ENCODE peak calls at places on chromosomes 3 and 15, in six cellular contexts. G is WTC11, A is left lung, N is mammary epithelial cell, W is astrocyte of the spinal cord, E is adrenal gland. R is an unnamed sample.

GRCh38 chr15:72118400-72118978 is at the start of gene SENP8:
- DNase-seq in W (no peak), G (no peak), N (no peak), A (no peak), E (no peak), R (peak)

GRCh38 chr15:89442671-89443307 is 53.6 kb downstream of the RHCG start:
- DNase-seq in A (no peak), N (no peak), G (peak), E (peak), W (peak), R (peak)

GRCh38 chr3:17738921-17739320 is 3.5 kb downstream of the TBC1D5 start:
- DNase-seq in G (no peak), N (no peak), A (no peak), E (no peak), W (no peak), R (no peak)

GRCh38 chr3:45124379-45124778 is 21.8 kb downstream of the CDCP1 start:
- DNase-seq in N (peak), E (no peak), A (no peak), W (peak), G (no peak), R (no peak)

GRCh38 chr3:106589306-106589942 is 720.6 kb upstream of the CBLB start:
- DNase-seq in N (peak), E (no peak), A (no peak), W (peak), G (no peak), R (no peak)

GRCh38 chr3:57818772-57819171 is 62.7 kb downstream of the SLMAP start:
- DNase-seq in A (no peak), N (no peak), W (no peak), G (no peak), E (no peak), R (no peak)

GRCh38 chr15:56984681-56985515 is 66.5 kb downstream of the TCF12 start:
- DNase-seq in G (no peak), W (peak), N (no peak), E (no peak), A (no peak), R (no peak)

GRCh38 chr3:114454592-114455251 is 160.9 kb downstream of the TIGIT start:
- DNase-seq in W (peak), N (peak), E (peak), G (no peak), A (no peak), R (peak)

GRCh38 chr3:53255360-53255774 is 455 bp downstream of the TKT start:
- DNase-seq in E (peak), G (no peak), A (no peak), N (peak), W (no peak), R (no peak)

GRCh38 chr3:172159962-172160538 is 120.7 kb downstream of the FNDC3B start:
- DNase-seq in A (peak), E (peak), G (no peak), W (peak), N (no peak), R (no peak)

GRCh38 chr3:156483961-156484787 is 70.7 kb downstream of the SSR3 start:
- DNase-seq in N (peak), A (no peak), W (peak), E (peak), G (no peak), R (no peak)

GRCh38 chr15:89332446-89332845 is 2.2 kb downstream of the POLG start:
- DNase-seq in N (no peak), G (peak), A (no peak), W (peak), E (no peak), R (peak)

GRCh38 chr3:80526153-80526552 is 758.4 kb upstream of the ROBO1 start:
- DNase-seq in A (no peak), E (no peak), G (no peak), W (no peak), N (no peak), R (no peak)

GRCh38 chr3:186044973-186045372 is 63.9 kb downstream of the ETV5 start:
- DNase-seq in A (no peak), G (no peak), N (no peak), E (no peak), W (peak), R (no peak)

GRCh38 chr3:13715167-13715954 is 164.5 kb downstream of the WNT7A start:
- DNase-seq in N (no peak), E (no peak), G (peak), W (no peak), A (peak), R (no peak)

GRCh38 chr3:143875566-143875965 is 27.3 kb upstream of the SLC9A9 start:
- DNase-seq in A (no peak), G (no peak), N (no peak), W (no peak), E (no peak), R (no peak)

GRCh38 chr3:51394541-51394940 is 3.5 kb downstream of the RBM15B start:
- DNase-seq in A (no peak), E (no peak), G (no peak), N (no peak), W (no peak), R (no peak)

GRCh38 chr3:36741285-36741684 is 23.1 kb downstream of the DCLK3 start:
- DNase-seq in N (peak), A (no peak), G (peak), W (no peak), E (no peak), R (no peak)

GRCh38 chr3:152267319-152267689 is 1.4 kb upstream of the MBNL1 start:
- DNase-seq in G (no peak), A (no peak), W (no peak), N (no peak), E (no peak), R (no peak)

GRCh38 chr15:48590704-48591103 is 54.8 kb downstream of the FBN1 start:
- DNase-seq in N (no peak), E (no peak), A (no peak), W (no peak), G (no peak), R (no peak)

GRCh38 chr15:81029416-81030367 is 29.0 kb downstream of the TLNRD1 start:
- DNase-seq in A (no peak), G (no peak), W (peak), N (peak), E (no peak), R (no peak)

GRCh38 chr3:151327571-151328198 is 1.7 kb downstream of the P2RY13 start:
- DNase-seq in A (no peak), G (no peak), W (peak), E (no peak), N (no peak), R (no peak)

GRCh38 chr15:70064441-70064840 is 33.3 kb downstream of the TLE3 start:
- DNase-seq in A (no peak), W (peak), E (no peak), N (no peak), G (no peak), R (no peak)

GRCh38 chr3:156461889-156462288 is 93.0 kb downstream of the SSR3 start:
- DNase-seq in G (no peak), E (no peak), W (no peak), A (no peak), N (no peak), R (no peak)

GRCh38 chr15:73387507-73388255 is 18.9 kb upstream of the HCN4 start:
- DNase-seq in E (no peak), A (no peak), G (no peak), N (no peak), W (no peak), R (no peak)

GRCh38 chr3:29281265-29282228 is 676 bp downstream of the RBMS3 start:
- DNase-seq in N (peak), E (peak), W (peak), A (no peak), G (no peak), R (peak)

DNA sequence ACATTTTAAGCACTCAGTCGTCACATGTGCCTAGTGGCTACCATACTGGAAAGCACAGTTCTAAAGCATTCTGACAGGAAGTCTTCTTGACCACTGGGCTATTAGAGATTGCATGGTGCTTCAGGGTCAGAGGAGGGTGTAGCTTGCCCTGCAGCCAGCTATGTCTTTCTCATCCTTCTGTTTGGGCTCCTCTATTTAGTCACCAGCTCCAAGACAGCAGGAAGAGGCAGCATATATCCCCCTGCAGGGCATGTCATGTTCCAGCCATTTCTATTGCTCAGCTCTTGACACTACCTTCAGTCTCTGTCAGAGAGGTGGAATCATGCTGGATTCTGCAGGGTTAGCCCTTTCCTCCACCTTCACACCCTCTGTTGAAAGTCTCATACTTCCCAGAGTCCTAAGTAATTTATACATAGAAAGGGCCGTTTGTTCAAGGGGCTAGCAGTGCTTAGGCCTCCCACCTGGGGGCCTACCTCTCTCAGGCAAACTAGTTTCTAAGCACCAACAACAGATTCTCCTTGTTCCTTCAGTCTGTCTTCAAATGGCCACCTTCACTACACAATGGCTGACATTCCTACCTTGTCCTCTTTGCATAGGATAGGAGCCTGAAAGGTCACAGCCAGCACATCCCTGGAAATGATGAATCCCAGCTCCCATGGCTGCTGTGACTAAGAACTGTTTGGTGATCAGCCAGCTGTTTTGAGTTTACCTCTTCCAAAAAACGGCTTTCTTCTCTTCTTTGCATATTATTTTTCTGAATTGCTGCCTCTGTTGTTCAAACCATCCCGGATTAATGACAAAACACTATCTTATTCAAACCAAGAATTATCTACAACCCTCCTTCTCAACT is 115.7 kb upstream of the BFSP2 start:
- DNase-seq in N (no peak), G (peak), A (no peak), W (no peak), E (peak), R (no peak)
- TF ChIP-seq CTCF in N (no peak), G (no peak), A (no peak), W (peak), E (no peak), R (no peak)

GRCh38 chr3:140053011-140053702 is 118.2 kb downstream of the CLSTN2 start:
- DNase-seq in A (no peak), E (no peak), W (no peak), G (no peak), N (no peak), R (peak)

GRCh38 chr3:140053794-140054193 is 118.8 kb downstream of the CLSTN2 start:
- DNase-seq in G (no peak), W (no peak), E (no peak), A (no peak), N (no peak), R (no peak)

GRCh38 chr3:140050396-140050795 is 115.4 kb downstream of the CLSTN2 start:
- DNase-seq in N (no peak), A (no peak), G (no peak), W (no peak), E (no peak), R (no peak)

GRCh38 chr3:140055032-140055791 is 120.2 kb downstream of the CLSTN2 start:
- DNase-seq in A (no peak), G (no peak), N (no peak), W (no peak), E (no peak), R (no peak)

DNA sequence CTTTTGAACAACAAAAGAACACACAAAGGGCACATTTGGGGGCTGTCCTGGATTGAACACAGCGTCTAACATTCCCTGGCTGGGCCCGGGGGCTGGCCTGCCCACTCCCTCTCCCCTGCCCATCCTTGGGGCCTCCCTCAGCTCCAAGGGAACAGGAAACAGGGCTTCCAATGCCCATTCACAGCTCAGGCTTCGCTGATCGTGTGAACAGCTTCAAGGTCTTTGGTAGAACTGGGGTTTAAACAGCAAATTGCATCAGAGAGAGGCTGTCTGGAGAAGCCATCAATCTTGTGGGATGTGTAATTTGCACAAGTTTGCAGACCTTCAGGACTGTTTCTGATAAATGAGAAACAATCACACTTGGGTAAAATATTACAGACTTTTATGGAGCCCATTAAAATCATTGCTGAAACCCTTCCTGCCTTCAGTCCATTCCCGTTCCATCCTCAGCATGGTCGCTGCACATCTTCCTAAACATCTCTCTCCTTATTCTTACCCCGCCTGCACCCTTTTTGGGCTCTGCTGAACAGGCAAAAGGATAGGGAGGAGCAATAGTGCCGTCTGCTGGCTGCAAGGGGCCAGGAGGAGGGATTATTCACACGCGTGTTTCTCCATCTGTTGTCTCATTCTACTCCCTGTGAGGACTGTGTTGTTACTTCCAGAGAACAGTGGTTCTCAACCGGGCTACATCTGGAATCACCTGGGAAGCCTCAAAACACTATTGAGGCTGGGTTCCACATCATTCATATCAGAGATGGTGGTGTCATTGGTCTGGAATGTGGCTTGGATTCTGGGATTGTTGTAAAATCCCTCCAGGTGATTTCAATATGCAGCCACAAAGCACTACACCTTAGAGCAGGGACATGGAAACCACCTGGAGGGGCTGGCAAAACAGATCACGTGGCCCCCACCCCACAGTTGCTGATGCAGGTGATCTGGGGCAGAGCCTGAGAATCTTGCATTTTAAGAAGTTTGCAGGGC is 116.3 kb downstream of the CLSTN2 start:
- DNase-seq in G (peak), E (peak), A (no peak), N (peak), W (no peak), R (no peak)
- TF ChIP-seq CTCF in G (no peak), E (peak), A (no peak), N (peak), W (peak), R (no peak)

GRCh38 chr15:47119349-47119748 is 598.0 kb upstream of the SEMA6D start:
- DNase-seq in G (no peak), E (no peak), A (no peak), W (no peak), N (no peak), R (no peak)

DNA sequence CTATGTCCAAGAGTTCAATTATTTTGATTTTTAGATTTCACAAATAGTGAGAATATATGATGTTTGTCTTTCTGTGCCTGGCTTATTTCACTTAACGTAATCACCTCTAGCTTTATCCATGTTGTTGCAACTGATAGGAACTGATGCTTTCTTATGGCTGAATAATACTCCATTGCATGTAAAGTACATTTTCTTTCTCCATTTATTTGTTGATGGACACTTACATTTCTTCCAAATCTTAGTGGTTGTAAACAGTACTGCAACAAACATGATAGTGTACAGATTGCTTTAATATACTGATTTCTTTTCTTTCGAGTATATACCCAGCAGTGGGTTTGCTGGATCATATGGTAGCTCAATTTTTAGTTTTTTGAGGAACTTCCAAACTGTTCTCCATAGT is 600.6 kb upstream of the SEMA6D start:
- DNase-seq in G (no peak), N (no peak), E (no peak), A (no peak), W (no peak), R (no peak)
- TF ChIP-seq CTCF in G (no peak), N (no peak), E (no peak), A (no peak), W (no peak), R (peak)

GRCh38 chr3:128390867-128391266 is 75.8 kb downstream of the DNAJB8 start:
- DNase-seq in W (no peak), A (no peak), E (no peak), G (no peak), N (no peak), R (no peak)

GRCh38 chr3:128392812-128393544 is 73.7 kb downstream of the DNAJB8 start:
- DNase-seq in N (no peak), A (no peak), E (no peak), G (no peak), W (no peak), R (no peak)

GRCh38 chr3:128395046-128395445 is 71.6 kb downstream of the DNAJB8 start:
- DNase-seq in W (no peak), N (no peak), E (no peak), G (no peak), A (no peak), R (no peak)

GRCh38 chr3:128394033-128394432 is 72.7 kb downstream of the DNAJB8 start:
- DNase-seq in E (no peak), N (no peak), A (no peak), W (no peak), G (no peak), R (no peak)

DNA sequence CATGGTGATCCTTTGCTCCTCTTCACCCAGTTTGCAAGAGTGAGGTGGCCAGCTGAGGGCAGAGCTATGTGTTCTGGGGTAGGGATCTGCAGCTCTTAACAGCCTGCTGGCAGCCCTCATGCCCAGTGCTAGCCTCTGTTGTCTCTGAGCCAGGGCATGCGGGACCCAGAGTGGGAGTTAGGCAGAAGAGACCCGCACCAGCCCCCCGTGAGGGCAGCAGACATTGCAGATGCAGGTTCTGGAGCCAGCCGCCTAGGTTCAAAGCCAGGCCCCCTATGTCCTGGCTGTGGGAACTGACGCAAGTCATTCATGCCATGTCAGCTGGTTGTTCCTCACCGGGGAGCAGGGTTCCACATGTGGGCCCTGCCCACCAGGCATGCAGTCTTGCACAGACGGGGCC is 74.7 kb downstream of the DNAJB8 start:
- DNase-seq in G (no peak), E (no peak), A (no peak), N (no peak), W (no peak), R (no peak)
- TF ChIP-seq CTCF in G (no peak), E (no peak), A (no peak), N (no peak), W (no peak), R (no peak)

DNA sequence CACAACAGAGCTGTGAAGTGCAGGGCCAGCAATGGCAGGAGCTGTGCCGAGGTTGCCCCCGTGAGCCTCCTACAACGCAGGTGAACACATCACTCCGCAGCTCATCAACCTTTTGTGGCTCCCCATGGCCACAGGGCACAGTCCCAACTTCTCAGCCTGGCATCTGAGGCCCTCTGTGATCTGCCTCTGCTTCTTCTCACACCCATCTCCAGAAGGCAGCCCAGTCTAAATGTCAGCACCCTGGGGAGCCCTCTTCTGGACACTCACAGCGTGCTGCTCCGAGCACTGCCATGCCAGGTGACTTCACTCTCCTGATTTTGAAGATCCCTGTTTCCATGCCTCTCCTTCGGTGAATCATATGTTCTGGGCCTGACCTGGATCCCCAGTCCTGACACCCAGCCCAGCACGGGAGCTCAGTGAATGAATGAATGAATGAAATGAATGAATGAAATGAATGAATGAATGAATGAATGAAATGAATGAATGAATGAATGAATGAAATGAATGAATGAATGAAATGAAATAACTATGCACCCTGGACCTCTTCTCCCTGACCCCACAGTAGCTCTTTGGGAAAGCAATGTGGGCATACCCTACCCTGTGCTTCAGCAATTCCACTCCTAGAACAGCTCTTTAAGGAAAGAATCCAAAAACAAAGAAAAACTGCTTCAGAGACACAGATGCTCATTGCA is 17.9 kb upstream of the SKIC8 start:
- DNase-seq in E (no peak), N (peak), G (no peak), A (no peak), W (no peak), R (no peak)
- TF ChIP-seq CTCF in E (no peak), N (no peak), G (no peak), A (no peak), W (peak), R (no peak)